ENCODE peak calls at places on chromosomes 4 and X, in eight cellular contexts. C is astrocyte of the spinal cord, Z is fibroblast of lung, Y is BE2C, V is aorta, H is adipocyte, S is fibroblast of mammary gland, Q is small intestine. X is an unnamed sample.

GRCh38 chr4:127852661-127853060 is 28.0 kb upstream of the PLK4 start:
- DNase-seq in Z (no peak), Y (no peak), V (no peak), S (no peak), Q (no peak), C (no peak), H (no peak), X (no peak)

GRCh38 chr4:157151711-157152110 is 68.8 kb upstream of the GRIA2 start:
- DNase-seq in Z (no peak), V (no peak), C (peak; percentile 7), Q (no peak), Y (no peak), H (peak; percentile 19), S (peak; percentile 75), X (no peak)

GRCh38 chr4:176044589-176044951 is 21.1 kb upstream of the WDR17 start:
- DNase-seq in V (peak; percentile 70), S (peak; percentile 7), Y (no peak), Q (no peak), Z (peak; percentile 61), C (peak; percentile 39), H (peak; percentile 51), X (peak; percentile 93)

GRCh38 chr4:140158234-140159030 is 4.4 kb upstream of the MAML3 start:
- DNase-seq in H (peak; percentile 51), S (peak; percentile 43), Q (peak; percentile 33), V (no peak), Z (peak; percentile 41), C (peak; percentile 76), Y (peak; percentile 27), X (peak; percentile 50)

GRCh38 chr4:184281231-184282139 is 63.8 kb upstream of the ENPP6 start:
- DNase-seq in S (no peak), Y (no peak), C (no peak), Q (no peak), H (no peak), Z (no peak), V (no peak), X (no peak)

GRCh38 chr4:123930971-123931370 is 534.4 kb downstream of the SPRY1 start:
- DNase-seq in Q (no peak), H (no peak), Y (no peak), S (peak; percentile 15), V (no peak), C (no peak), Z (no peak), X (no peak)

GRCh38 chr4:166422475-166422874 is 549.4 kb downstream of the TLL1 start:
- DNase-seq in S (peak; percentile 85), Q (no peak), H (peak; percentile 39), Z (peak; percentile 91), C (peak; percentile 87), Y (no peak), V (no peak), X (no peak)

GRCh38 chr4:137283737-137284136 is 248.6 kb downstream of the PCDH18 start:
- DNase-seq in C (peak; percentile 37), Q (no peak), Y (no peak), H (peak; percentile 47), Z (peak; percentile 31), V (no peak), S (peak; percentile 57), X (no peak)

GRCh38 chr4:18816228-18816891 is 794.8 kb upstream of the LCORL start:
- DNase-seq in Y (no peak), Q (no peak), Z (no peak), V (no peak), C (no peak), H (no peak), S (no peak), X (no peak)

GRCh38 chr4:124111922-124112321 is 600.6 kb downstream of the ANKRD50 start:
- DNase-seq in H (peak; percentile 89), V (no peak), Q (peak; percentile 25), S (peak; percentile 92), Y (no peak), C (peak; percentile 89), Z (peak; percentile 80), X (no peak)

GRCh38 chr4:15746110-15746509 is 32.0 kb upstream of the CD38 start:
- DNase-seq in Q (no peak), V (no peak), Z (no peak), H (no peak), S (no peak), C (no peak), Y (no peak), X (no peak)

GRCh38 chrX:40318796-40319195 is 221.0 kb upstream of the BCOR start:
- DNase-seq in V (no peak), Q (no peak), C (no peak), Z (no peak), S (no peak), Y (no peak), H (no peak), X (no peak)

GRCh38 chr4:107757860-107758476 is 37.9 kb upstream of the PAPSS1 start:
- DNase-seq in H (peak; percentile 86), Z (peak; percentile 33), Y (no peak), S (peak; percentile 55), Q (peak; percentile 40), C (peak; percentile 56), V (no peak), X (no peak)

GRCh38 chr4:124869978-124870495 is 157.5 kb upstream of the ANKRD50 start:
- DNase-seq in S (no peak), H (no peak), V (no peak), Q (no peak), Z (no peak), C (no peak), Y (no peak), X (no peak)

GRCh38 chr4:153191795-153192363 is 12.4 kb upstream of the TRIM2 start:
- DNase-seq in C (no peak), Y (no peak), H (no peak), Q (no peak), Z (no peak), V (no peak), S (no peak), X (no peak)

GRCh38 chr4:87465739-87466366 is 43.5 kb downstream of the NUDT9 start:
- DNase-seq in S (peak; percentile 72), Y (peak; percentile 9), H (peak; percentile 79), Q (peak; percentile 61), Z (peak; percentile 48), C (peak; percentile 64), V (no peak), X (peak; percentile 3)

DNA sequence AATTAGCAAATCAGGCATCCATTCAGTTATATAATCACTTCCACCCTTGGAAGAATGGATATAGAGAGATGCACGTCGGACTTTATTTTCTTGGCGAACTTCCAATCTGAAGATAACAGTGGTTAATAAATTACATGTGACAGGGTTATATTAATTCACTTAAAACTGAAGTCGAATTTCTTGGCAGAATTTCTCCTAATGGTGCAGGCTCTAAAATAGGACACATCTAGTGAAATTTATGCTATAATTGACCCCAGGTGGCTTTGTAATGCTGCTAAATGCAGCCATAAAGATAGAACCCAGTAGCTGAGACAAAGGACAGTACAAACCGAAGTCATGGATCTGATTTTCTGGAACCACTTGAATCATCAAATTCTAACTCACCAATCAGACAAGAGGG is 20.8 kb upstream of the SLC10A4 start:
- DNase-seq in H (no peak), V (no peak), C (no peak), Q (peak; percentile 84), Z (no peak), Y (peak; percentile 37), S (no peak), X (no peak)
- H3K4me3 ChIP-seq in H (no peak overlapping the region), V (no peak overlapping the region), C (no peak overlapping the region), Q (no peak overlapping the region), Z (no peak overlapping the region), Y (peak overlapping the region; percentile 14), S (no peak overlapping the region), X (no peak overlapping the region)

GRCh38 chrX:118974908-118975671 is 672 bp downstream of the LONRF3 start:
- DNase-seq in S (no peak), Z (peak; percentile 10), H (peak; percentile 21), Q (peak; percentile 61), Y (peak; percentile 30), V (peak; percentile 82), C (no peak), X (peak; percentile 53)

GRCh38 chrX:118977424-118977823 is 3.0 kb downstream of the LONRF3 start:
- DNase-seq in S (no peak), Z (no peak), H (no peak), V (no peak), Q (no peak), C (no peak), Y (no peak), X (no peak)

GRCh38 chrX:118978451-118978850 is 4.0 kb downstream of the LONRF3 start:
- DNase-seq in Z (no peak), V (no peak), S (no peak), H (no peak), Q (no peak), C (no peak), Y (no peak), X (no peak)

GRCh38 chrX:118975831-118976598 is 1.6 kb downstream of the LONRF3 start:
- DNase-seq in C (no peak), Z (peak; percentile 15), S (peak; percentile 19), H (peak; percentile 46), Q (peak; percentile 48), V (peak; percentile 93), Y (peak; percentile 13), X (peak; percentile 88)

GRCh38 chrX:118976599-118977340 is 2.4 kb downstream of the LONRF3 start:
- DNase-seq in H (peak; percentile 7), S (no peak), Q (peak; percentile 78), V (peak; percentile 85), C (no peak), Z (no peak), Y (peak; percentile 40), X (peak; percentile 85)
- H3K4me3 ChIP-seq in H (peak overlapping the region; percentile 77), S (no peak overlapping the region), Q (peak overlapping the region; percentile 56), V (no peak overlapping the region), C (peak overlapping the region; percentile 21), Z (no peak overlapping the region), Y (peak overlapping the region; percentile 38), X (peak overlapping the region; percentile 13)

GRCh38 chr4:80266267-80266901 is at the start of gene FGF5:
- DNase-seq in V (peak; percentile 82), C (peak; percentile 94), S (peak; percentile 90), H (peak; percentile 96), Z (peak; percentile 94), Q (no peak), Y (peak; percentile 48), X (peak; percentile 43)
- H3K4me3 ChIP-seq in V (peak within 1 kb of the TSS; percentile 12), C (peak within 1 kb of the TSS; percentile 90), S (peak within 1 kb of the TSS; percentile 91), H (peak within 1 kb of the TSS; percentile 95), Z (peak within 1 kb of the TSS; percentile 64), Q (no peak within 1 kb of the TSS), Y (peak within 1 kb of the TSS; percentile 48), X (peak within 1 kb of the TSS; percentile 17)

DNA sequence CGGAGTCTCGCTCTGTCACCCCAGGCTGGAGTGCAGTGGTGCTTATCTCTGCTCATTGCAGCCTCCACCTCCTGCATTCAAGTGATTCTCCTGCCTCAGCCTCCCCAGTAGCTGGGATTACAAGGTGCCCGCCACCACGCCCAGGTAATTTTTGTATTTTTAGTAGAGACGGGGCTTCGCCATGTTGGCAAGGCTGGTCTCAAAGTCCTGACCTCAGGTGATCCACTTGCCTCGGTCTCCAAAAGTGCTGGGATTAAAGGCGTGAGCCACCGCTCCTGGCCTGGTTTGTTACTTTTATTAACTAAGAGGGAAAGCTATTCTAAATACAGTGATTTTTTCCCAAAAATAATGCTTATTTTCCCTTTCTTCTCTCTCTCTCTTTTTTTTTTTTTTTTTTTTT is 866 bp upstream of the CENPE start:
- DNase-seq in Z (no peak), S (no peak), C (no peak), Y (no peak), V (no peak), H (no peak), Q (no peak), X (peak; percentile 5)
- H3K4me3 ChIP-seq in Z (peak overlapping the region; percentile 74), S (peak overlapping the region; percentile 93), C (peak overlapping the region; percentile 62), Y (peak overlapping the region; percentile 98), V (peak overlapping the region; percentile 30), H (peak overlapping the region; percentile 89), Q (peak overlapping the region; percentile 88), X (peak overlapping the region; percentile 65)

GRCh38 chr4:3442460-3442958 is 741 bp downstream of the HGFAC start:
- DNase-seq in C (no peak), Z (no peak), Q (no peak), S (no peak), H (no peak), V (no peak), Y (no peak), X (no peak)
- H3K4me3 ChIP-seq in C (no peak overlapping the region), Z (no peak overlapping the region), Q (no peak overlapping the region), S (no peak overlapping the region), H (no peak overlapping the region), V (no peak overlapping the region), Y (no peak overlapping the region), X (no peak overlapping the region)

X was measured in thyroid gland.